ENCODE peak calls at places on chromosomes 3 and 15, in six cellular contexts. One of them, this sample, is unnamed.

GRCh38 chr3:30169459-30169858 is 436.9 kb upstream of the TGFBR2 start:
- DNase-seq in GM12864: no peak
- DNase-seq in ovary: no peak
- DNase-seq in NCI-H1417: peak
- DNase-seq in left cardiac atrium: no peak
- DNase-seq in fibroblast of pulmonary artery: no peak
- DNase-seq in this sample: no peak

GRCh38 chr15:32867313-32867626 is 149.5 kb downstream of the GREM1 start:
- DNase-seq in left cardiac atrium: no peak
- DNase-seq in fibroblast of pulmonary artery: peak
- DNase-seq in ovary: no peak
- DNase-seq in NCI-H1417: no peak
- DNase-seq in GM12864: no peak
- DNase-seq in this sample: no peak

GRCh38 chr15:70827721-70828120 is 26.2 kb downstream of the LARP6 start:
- DNase-seq in fibroblast of pulmonary artery: no peak
- DNase-seq in GM12864: no peak
- DNase-seq in ovary: no peak
- DNase-seq in NCI-H1417: no peak
- DNase-seq in left cardiac atrium: no peak
- DNase-seq in this sample: no peak

GRCh38 chr3:173045770-173046382 is 95.2 kb downstream of the SPATA16 start:
- DNase-seq in ovary: no peak
- DNase-seq in GM12864: no peak
- DNase-seq in NCI-H1417: peak
- DNase-seq in left cardiac atrium: no peak
- DNase-seq in fibroblast of pulmonary artery: peak
- DNase-seq in this sample: no peak

GRCh38 chr3:187136936-187137335 is 2.4 kb downstream of the RPL39L start:
- DNase-seq in ovary: no peak
- DNase-seq in NCI-H1417: no peak
- DNase-seq in fibroblast of pulmonary artery: peak
- DNase-seq in GM12864: no peak
- DNase-seq in left cardiac atrium: no peak
- DNase-seq in this sample: no peak

GRCh38 chr3:15281817-15282216 is 50.6 kb downstream of the SH3BP5 start:
- DNase-seq in ovary: no peak
- DNase-seq in NCI-H1417: no peak
- DNase-seq in left cardiac atrium: no peak
- DNase-seq in fibroblast of pulmonary artery: no peak
- DNase-seq in GM12864: no peak
- DNase-seq in this sample: no peak

GRCh38 chr15:59199775-59200465 is 6.7 kb upstream of the LDHAL6B start:
- DNase-seq in fibroblast of pulmonary artery: peak
- DNase-seq in NCI-H1417: no peak
- DNase-seq in ovary: no peak
- DNase-seq in left cardiac atrium: no peak
- DNase-seq in GM12864: no peak
- DNase-seq in this sample: no peak

GRCh38 chr3:115975796-115976195 is 352.5 kb downstream of the GAP43 start:
- DNase-seq in left cardiac atrium: no peak
- DNase-seq in GM12864: no peak
- DNase-seq in ovary: no peak
- DNase-seq in fibroblast of pulmonary artery: no peak
- DNase-seq in NCI-H1417: no peak
- DNase-seq in this sample: no peak

GRCh38 chr3:14252321-14253021 is 73.9 kb downstream of the LSM3 start:
- DNase-seq in left cardiac atrium: no peak
- DNase-seq in NCI-H1417: no peak
- DNase-seq in fibroblast of pulmonary artery: no peak
- DNase-seq in ovary: peak
- DNase-seq in GM12864: no peak
- DNase-seq in this sample: no peak

GRCh38 chr15:45653702-45654424 is 19.0 kb downstream of the SQOR start:
- DNase-seq in fibroblast of pulmonary artery: peak
- DNase-seq in ovary: no peak
- DNase-seq in left cardiac atrium: no peak
- DNase-seq in GM12864: no peak
- DNase-seq in NCI-H1417: no peak
- DNase-seq in this sample: no peak

GRCh38 chr3:62882676-62883228 is 7.5 kb upstream of the CADPS start:
- DNase-seq in GM12864: no peak
- DNase-seq in NCI-H1417: no peak
- DNase-seq in fibroblast of pulmonary artery: no peak
- DNase-seq in left cardiac atrium: no peak
- DNase-seq in ovary: no peak
- DNase-seq in this sample: no peak

GRCh38 chr3:110343376-110343775 is 728.2 kb upstream of the NECTIN3 start:
- DNase-seq in ovary: no peak
- DNase-seq in GM12864: no peak
- DNase-seq in left cardiac atrium: no peak
- DNase-seq in NCI-H1417: no peak
- DNase-seq in fibroblast of pulmonary artery: peak
- DNase-seq in this sample: no peak

GRCh38 chr15:45391746-45392711 is 13.7 kb upstream of the GATM start:
- DNase-seq in fibroblast of pulmonary artery: no peak
- DNase-seq in left cardiac atrium: no peak
- DNase-seq in GM12864: peak
- DNase-seq in NCI-H1417: no peak
- DNase-seq in ovary: no peak
- DNase-seq in this sample: no peak

GRCh38 chr3:126014252-126014651 is 45.3 kb downstream of the ROPN1B start:
- DNase-seq in left cardiac atrium: no peak
- DNase-seq in ovary: no peak
- DNase-seq in fibroblast of pulmonary artery: peak
- DNase-seq in GM12864: no peak
- DNase-seq in NCI-H1417: no peak
- DNase-seq in this sample: no peak

GRCh38 chr15:82864967-82865366 is 55.5 kb downstream of the WHAMM start:
- DNase-seq in fibroblast of pulmonary artery: no peak
- DNase-seq in NCI-H1417: no peak
- DNase-seq in GM12864: no peak
- DNase-seq in ovary: no peak
- DNase-seq in left cardiac atrium: no peak
- DNase-seq in this sample: no peak

GRCh38 chr15:47466357-47466756 is 250.9 kb upstream of the SEMA6D start:
- DNase-seq in NCI-H1417: peak
- DNase-seq in left cardiac atrium: no peak
- DNase-seq in fibroblast of pulmonary artery: peak
- DNase-seq in ovary: no peak
- DNase-seq in GM12864: no peak
- DNase-seq in this sample: no peak

GRCh38 chr3:9314796-9315195 is 48.1 kb upstream of the THUMPD3 start:
- DNase-seq in left cardiac atrium: no peak
- DNase-seq in fibroblast of pulmonary artery: no peak
- DNase-seq in NCI-H1417: no peak
- DNase-seq in GM12864: no peak
- DNase-seq in ovary: no peak
- DNase-seq in this sample: no peak

GRCh38 chr15:60605879-60606304 is 127.0 kb upstream of the ICE2 start:
- DNase-seq in ovary: no peak
- DNase-seq in GM12864: no peak
- DNase-seq in fibroblast of pulmonary artery: peak
- DNase-seq in NCI-H1417: no peak
- DNase-seq in left cardiac atrium: peak
- DNase-seq in this sample: no peak

GRCh38 chr3:98577178-98577895 is 16.1 kb downstream of the CPOX start:
- DNase-seq in NCI-H1417: no peak
- DNase-seq in ovary: no peak
- DNase-seq in left cardiac atrium: no peak
- DNase-seq in fibroblast of pulmonary artery: peak
- DNase-seq in GM12864: no peak
- DNase-seq in this sample: no peak

GRCh38 chr15:80999623-81000036 is 1.1 kb upstream of the TLNRD1 start:
- DNase-seq in fibroblast of pulmonary artery: no peak
- DNase-seq in GM12864: peak
- DNase-seq in NCI-H1417: no peak
- DNase-seq in ovary: no peak
- DNase-seq in left cardiac atrium: no peak
- DNase-seq in this sample: no peak

GRCh38 chr3:60094392-60094947 is 1044.6 kb upstream of the CFAP20DC start:
- DNase-seq in fibroblast of pulmonary artery: no peak
- DNase-seq in GM12864: no peak
- DNase-seq in NCI-H1417: peak
- DNase-seq in ovary: no peak
- DNase-seq in left cardiac atrium: no peak
- DNase-seq in this sample: no peak

GRCh38 chr15:63079938-63080626 is 37.5 kb downstream of the TPM1 start:
- DNase-seq in fibroblast of pulmonary artery: no peak
- DNase-seq in left cardiac atrium: no peak
- DNase-seq in GM12864: no peak
- DNase-seq in NCI-H1417: no peak
- DNase-seq in ovary: no peak
- DNase-seq in this sample: no peak

GRCh38 chr3:65678480-65678879 is 360.2 kb downstream of the MAGI1 start:
- DNase-seq in NCI-H1417: no peak
- DNase-seq in fibroblast of pulmonary artery: no peak
- DNase-seq in ovary: no peak
- DNase-seq in left cardiac atrium: no peak
- DNase-seq in GM12864: no peak
- DNase-seq in this sample: no peak

This sample was measured in smooth muscle cell of the brain vasculature.